ENCODE peak calls at places on chromosomes 13 and 19, in eight cellular contexts. One of them, this sample, is unnamed.

GRCh38 chr13:113123226-113124150 is 889 bp downstream of the F10 start:
- DNase-seq in stimulated activated CD8-positive, alpha-beta memory T cell treated with anti-CD3 and anti-CD28 coated beads, Interleukin-12 subunit alpha, Interleukin-12 subunit beta, amount 100 ng/mL, for 4 hours: no peak
- DNase-seq in effector CD4-positive, alpha-beta T cell: no peak
- DNase-seq in ureter: no peak
- DNase-seq in NCI-H1048: no peak
- DNase-seq in mucosa of gallbladder: no peak
- DNase-seq in HEK293T: peak
- DNase-seq in anterior cingulate cortex: no peak
- DNase-seq in this sample: no peak

GRCh38 chr19:17965370-17966114 is 1.4 kb upstream of the KCNN1 start:
- DNase-seq in mucosa of gallbladder: no peak
- DNase-seq in stimulated activated CD8-positive, alpha-beta memory T cell treated with anti-CD3 and anti-CD28 coated beads, Interleukin-12 subunit alpha, Interleukin-12 subunit beta, amount 100 ng/mL, for 4 hours: no peak
- DNase-seq in effector CD4-positive, alpha-beta T cell: no peak
- DNase-seq in ureter: no peak
- DNase-seq in HEK293T: no peak
- DNase-seq in NCI-H1048: no peak
- DNase-seq in anterior cingulate cortex: no peak
- DNase-seq in this sample: no peak

GRCh38 chr19:34149873-34150272 is 22.4 kb upstream of the LSM14A start:
- DNase-seq in stimulated activated CD8-positive, alpha-beta memory T cell treated with anti-CD3 and anti-CD28 coated beads, Interleukin-12 subunit alpha, Interleukin-12 subunit beta, amount 100 ng/mL, for 4 hours: no peak
- DNase-seq in effector CD4-positive, alpha-beta T cell: no peak
- DNase-seq in mucosa of gallbladder: no peak
- DNase-seq in NCI-H1048: no peak
- DNase-seq in ureter: no peak
- DNase-seq in anterior cingulate cortex: no peak
- DNase-seq in HEK293T: no peak
- DNase-seq in this sample: no peak

GRCh38 chr13:48790996-48791395 is 137.3 kb downstream of the CYSLTR2 start:
- DNase-seq in effector CD4-positive, alpha-beta T cell: no peak
- DNase-seq in mucosa of gallbladder: no peak
- DNase-seq in stimulated activated CD8-positive, alpha-beta memory T cell treated with anti-CD3 and anti-CD28 coated beads, Interleukin-12 subunit alpha, Interleukin-12 subunit beta, amount 100 ng/mL, for 4 hours: no peak
- DNase-seq in anterior cingulate cortex: no peak
- DNase-seq in ureter: no peak
- DNase-seq in HEK293T: no peak
- DNase-seq in NCI-H1048: no peak
- DNase-seq in this sample: no peak

GRCh38 chr19:40144947-40145748 is 46.1 kb upstream of the MAP3K10 start:
- DNase-seq in mucosa of gallbladder: no peak
- DNase-seq in HEK293T: no peak
- DNase-seq in anterior cingulate cortex: no peak
- DNase-seq in NCI-H1048: no peak
- DNase-seq in ureter: no peak
- DNase-seq in effector CD4-positive, alpha-beta T cell: no peak
- DNase-seq in stimulated activated CD8-positive, alpha-beta memory T cell treated with anti-CD3 and anti-CD28 coated beads, Interleukin-12 subunit alpha, Interleukin-12 subunit beta, amount 100 ng/mL, for 4 hours: no peak
- DNase-seq in this sample: no peak

GRCh38 chr13:110650436-110650835 is 35.1 kb downstream of the NAXD start:
- DNase-seq in effector CD4-positive, alpha-beta T cell: no peak
- DNase-seq in ureter: no peak
- DNase-seq in stimulated activated CD8-positive, alpha-beta memory T cell treated with anti-CD3 and anti-CD28 coated beads, Interleukin-12 subunit alpha, Interleukin-12 subunit beta, amount 100 ng/mL, for 4 hours: no peak
- DNase-seq in HEK293T: no peak
- DNase-seq in mucosa of gallbladder: no peak
- DNase-seq in NCI-H1048: no peak
- DNase-seq in anterior cingulate cortex: no peak
- DNase-seq in this sample: no peak

GRCh38 chr13:58318495-58319167 is 687.1 kb downstream of the PCDH17 start:
- DNase-seq in NCI-H1048: no peak
- DNase-seq in ureter: no peak
- DNase-seq in HEK293T: no peak
- DNase-seq in stimulated activated CD8-positive, alpha-beta memory T cell treated with anti-CD3 and anti-CD28 coated beads, Interleukin-12 subunit alpha, Interleukin-12 subunit beta, amount 100 ng/mL, for 4 hours: no peak
- DNase-seq in anterior cingulate cortex: no peak
- DNase-seq in mucosa of gallbladder: no peak
- DNase-seq in effector CD4-positive, alpha-beta T cell: no peak
- DNase-seq in this sample: no peak

GRCh38 chr13:110915874-110916670 is 1.2 kb upstream of the ANKRD10 start:
- DNase-seq in HEK293T: no peak
- DNase-seq in mucosa of gallbladder: no peak
- DNase-seq in NCI-H1048: peak
- DNase-seq in stimulated activated CD8-positive, alpha-beta memory T cell treated with anti-CD3 and anti-CD28 coated beads, Interleukin-12 subunit alpha, Interleukin-12 subunit beta, amount 100 ng/mL, for 4 hours: no peak
- DNase-seq in ureter: no peak
- DNase-seq in anterior cingulate cortex: no peak
- DNase-seq in effector CD4-positive, alpha-beta T cell: no peak
- DNase-seq in this sample: no peak

GRCh38 chr13:43258771-43259170 is 235.4 kb downstream of the DNAJC15 start:
- DNase-seq in HEK293T: no peak
- DNase-seq in stimulated activated CD8-positive, alpha-beta memory T cell treated with anti-CD3 and anti-CD28 coated beads, Interleukin-12 subunit alpha, Interleukin-12 subunit beta, amount 100 ng/mL, for 4 hours: no peak
- DNase-seq in anterior cingulate cortex: no peak
- DNase-seq in mucosa of gallbladder: no peak
- DNase-seq in ureter: no peak
- DNase-seq in NCI-H1048: no peak
- DNase-seq in effector CD4-positive, alpha-beta T cell: no peak
- DNase-seq in this sample: no peak

GRCh38 chr13:52786747-52787146 is 47.1 kb upstream of the CNMD start:
- DNase-seq in HEK293T: no peak
- DNase-seq in effector CD4-positive, alpha-beta T cell: no peak
- DNase-seq in anterior cingulate cortex: peak
- DNase-seq in ureter: no peak
- DNase-seq in mucosa of gallbladder: no peak
- DNase-seq in stimulated activated CD8-positive, alpha-beta memory T cell treated with anti-CD3 and anti-CD28 coated beads, Interleukin-12 subunit alpha, Interleukin-12 subunit beta, amount 100 ng/mL, for 4 hours: no peak
- DNase-seq in NCI-H1048: no peak
- DNase-seq in this sample: no peak

GRCh38 chr19:31160346-31160926 is 188.8 kb downstream of the TSHZ3 start:
- DNase-seq in anterior cingulate cortex: no peak
- DNase-seq in stimulated activated CD8-positive, alpha-beta memory T cell treated with anti-CD3 and anti-CD28 coated beads, Interleukin-12 subunit alpha, Interleukin-12 subunit beta, amount 100 ng/mL, for 4 hours: no peak
- DNase-seq in NCI-H1048: no peak
- DNase-seq in ureter: no peak
- DNase-seq in mucosa of gallbladder: no peak
- DNase-seq in HEK293T: no peak
- DNase-seq in effector CD4-positive, alpha-beta T cell: no peak
- DNase-seq in this sample: no peak

GRCh38 chr19:18741566-18742121 is 49.5 kb downstream of the COMP start:
- DNase-seq in NCI-H1048: no peak
- DNase-seq in stimulated activated CD8-positive, alpha-beta memory T cell treated with anti-CD3 and anti-CD28 coated beads, Interleukin-12 subunit alpha, Interleukin-12 subunit beta, amount 100 ng/mL, for 4 hours: no peak
- DNase-seq in mucosa of gallbladder: peak
- DNase-seq in effector CD4-positive, alpha-beta T cell: no peak
- DNase-seq in HEK293T: no peak
- DNase-seq in anterior cingulate cortex: no peak
- DNase-seq in ureter: peak
- DNase-seq in this sample: no peak

GRCh38 chr13:80074143-80074752 is 266.7 kb downstream of the SPRY2 start:
- DNase-seq in NCI-H1048: no peak
- DNase-seq in stimulated activated CD8-positive, alpha-beta memory T cell treated with anti-CD3 and anti-CD28 coated beads, Interleukin-12 subunit alpha, Interleukin-12 subunit beta, amount 100 ng/mL, for 4 hours: no peak
- DNase-seq in HEK293T: no peak
- DNase-seq in mucosa of gallbladder: peak
- DNase-seq in ureter: no peak
- DNase-seq in effector CD4-positive, alpha-beta T cell: no peak
- DNase-seq in anterior cingulate cortex: peak
- DNase-seq in this sample: no peak

GRCh38 chr13:40984670-40985366 is 34.3 kb downstream of the ELF1 start:
- DNase-seq in anterior cingulate cortex: no peak
- DNase-seq in mucosa of gallbladder: no peak
- DNase-seq in NCI-H1048: no peak
- DNase-seq in ureter: no peak
- DNase-seq in HEK293T: no peak
- DNase-seq in effector CD4-positive, alpha-beta T cell: no peak
- DNase-seq in stimulated activated CD8-positive, alpha-beta memory T cell treated with anti-CD3 and anti-CD28 coated beads, Interleukin-12 subunit alpha, Interleukin-12 subunit beta, amount 100 ng/mL, for 4 hours: no peak
- DNase-seq in this sample: peak

GRCh38 chr13:43516401-43516826 is 270.4 kb downstream of the ENOX1 start:
- DNase-seq in HEK293T: no peak
- DNase-seq in effector CD4-positive, alpha-beta T cell: no peak
- DNase-seq in anterior cingulate cortex: no peak
- DNase-seq in stimulated activated CD8-positive, alpha-beta memory T cell treated with anti-CD3 and anti-CD28 coated beads, Interleukin-12 subunit alpha, Interleukin-12 subunit beta, amount 100 ng/mL, for 4 hours: no peak
- DNase-seq in mucosa of gallbladder: peak
- DNase-seq in NCI-H1048: no peak
- DNase-seq in ureter: peak
- DNase-seq in this sample: no peak

GRCh38 chr19:13060964-13061927 is 41.4 kb downstream of the LYL1 start:
- DNase-seq in ureter: peak
- DNase-seq in anterior cingulate cortex: peak
- DNase-seq in effector CD4-positive, alpha-beta T cell: peak
- DNase-seq in HEK293T: peak
- DNase-seq in stimulated activated CD8-positive, alpha-beta memory T cell treated with anti-CD3 and anti-CD28 coated beads, Interleukin-12 subunit alpha, Interleukin-12 subunit beta, amount 100 ng/mL, for 4 hours: peak
- DNase-seq in NCI-H1048: peak
- DNase-seq in mucosa of gallbladder: peak
- DNase-seq in this sample: peak

GRCh38 chr13:112053167-112053743 is 13.7 kb upstream of the SOX1 start:
- DNase-seq in anterior cingulate cortex: no peak
- DNase-seq in NCI-H1048: no peak
- DNase-seq in HEK293T: no peak
- DNase-seq in mucosa of gallbladder: no peak
- DNase-seq in ureter: no peak
- DNase-seq in effector CD4-positive, alpha-beta T cell: no peak
- DNase-seq in stimulated activated CD8-positive, alpha-beta memory T cell treated with anti-CD3 and anti-CD28 coated beads, Interleukin-12 subunit alpha, Interleukin-12 subunit beta, amount 100 ng/mL, for 4 hours: no peak
- DNase-seq in this sample: no peak

GRCh38 chr13:85597790-85598500 is 201.3 kb downstream of the SLITRK6 start:
- DNase-seq in HEK293T: no peak
- DNase-seq in stimulated activated CD8-positive, alpha-beta memory T cell treated with anti-CD3 and anti-CD28 coated beads, Interleukin-12 subunit alpha, Interleukin-12 subunit beta, amount 100 ng/mL, for 4 hours: no peak
- DNase-seq in NCI-H1048: no peak
- DNase-seq in mucosa of gallbladder: no peak
- DNase-seq in ureter: no peak
- DNase-seq in effector CD4-positive, alpha-beta T cell: no peak
- DNase-seq in anterior cingulate cortex: no peak
- DNase-seq in this sample: no peak

GRCh38 chr13:70622785-70623184 is 514.5 kb upstream of the KLHL1 start:
- DNase-seq in mucosa of gallbladder: no peak
- DNase-seq in effector CD4-positive, alpha-beta T cell: no peak
- DNase-seq in NCI-H1048: no peak
- DNase-seq in ureter: no peak
- DNase-seq in stimulated activated CD8-positive, alpha-beta memory T cell treated with anti-CD3 and anti-CD28 coated beads, Interleukin-12 subunit alpha, Interleukin-12 subunit beta, amount 100 ng/mL, for 4 hours: no peak
- DNase-seq in HEK293T: no peak
- DNase-seq in anterior cingulate cortex: no peak
- DNase-seq in this sample: no peak

GRCh38 chr13:26785845-26786630 is 25.5 kb upstream of the GPR12 start:
- DNase-seq in effector CD4-positive, alpha-beta T cell: peak
- DNase-seq in ureter: peak
- DNase-seq in mucosa of gallbladder: no peak
- DNase-seq in HEK293T: no peak
- DNase-seq in anterior cingulate cortex: no peak
- DNase-seq in NCI-H1048: no peak
- DNase-seq in stimulated activated CD8-positive, alpha-beta memory T cell treated with anti-CD3 and anti-CD28 coated beads, Interleukin-12 subunit alpha, Interleukin-12 subunit beta, amount 100 ng/mL, for 4 hours: no peak
- DNase-seq in this sample: peak

GRCh38 chr19:35206379-35206778 is 22.2 kb downstream of the FAM187B start:
- DNase-seq in NCI-H1048: no peak
- DNase-seq in ureter: peak
- DNase-seq in effector CD4-positive, alpha-beta T cell: peak
- DNase-seq in mucosa of gallbladder: no peak
- DNase-seq in HEK293T: no peak
- DNase-seq in stimulated activated CD8-positive, alpha-beta memory T cell treated with anti-CD3 and anti-CD28 coated beads, Interleukin-12 subunit alpha, Interleukin-12 subunit beta, amount 100 ng/mL, for 4 hours: no peak
- DNase-seq in anterior cingulate cortex: no peak
- DNase-seq in this sample: peak

GRCh38 chr13:33126909-33127607 is 110.8 kb downstream of the KL start:
- DNase-seq in HEK293T: no peak
- DNase-seq in NCI-H1048: no peak
- DNase-seq in anterior cingulate cortex: no peak
- DNase-seq in mucosa of gallbladder: no peak
- DNase-seq in ureter: no peak
- DNase-seq in stimulated activated CD8-positive, alpha-beta memory T cell treated with anti-CD3 and anti-CD28 coated beads, Interleukin-12 subunit alpha, Interleukin-12 subunit beta, amount 100 ng/mL, for 4 hours: no peak
- DNase-seq in effector CD4-positive, alpha-beta T cell: no peak
- DNase-seq in this sample: no peak

GRCh38 chr13:21528616-21529015 is 69.5 kb upstream of the ZDHHC20 start:
- DNase-seq in NCI-H1048: no peak
- DNase-seq in effector CD4-positive, alpha-beta T cell: no peak
- DNase-seq in stimulated activated CD8-positive, alpha-beta memory T cell treated with anti-CD3 and anti-CD28 coated beads, Interleukin-12 subunit alpha, Interleukin-12 subunit beta, amount 100 ng/mL, for 4 hours: no peak
- DNase-seq in anterior cingulate cortex: no peak
- DNase-seq in mucosa of gallbladder: no peak
- DNase-seq in HEK293T: no peak
- DNase-seq in ureter: no peak
- DNase-seq in this sample: no peak

This sample was measured in CD4-positive, CD25-positive, alpha-beta regulatory T cell.